ENCODE peak calls at places on chromosomes 6 and 20, in five cellular contexts. One of them, this sample, is unnamed.
A peak's percentile ranks its signal among the peaks of the same experiment; 100 is the strongest.

GRCh38 chr6:55668625-55669024 is 89.6 kb upstream of the HMGCLL1 start:
- DNase-seq in gastrocnemius medialis: no peak
- DNase-seq in astrocyte of the cerebellum: peak; percentile 27
- DNase-seq in ovary: no peak
- DNase-seq in fibroblast of pulmonary artery: peak; percentile 14
- DNase-seq in this sample: no peak

GRCh38 chr20:3547906-3548305 is 77.1 kb downstream of the ATRN start:
- DNase-seq in fibroblast of pulmonary artery: no peak
- DNase-seq in astrocyte of the cerebellum: no peak
- DNase-seq in ovary: no peak
- DNase-seq in gastrocnemius medialis: no peak
- DNase-seq in this sample: no peak

GRCh38 chr6:83707829-83708545 is 914 bp downstream of the SNAP91 start:
- DNase-seq in fibroblast of pulmonary artery: peak; percentile 3
- DNase-seq in astrocyte of the cerebellum: peak; percentile 2
- DNase-seq in ovary: no peak
- DNase-seq in gastrocnemius medialis: no peak
- DNase-seq in this sample: no peak

GRCh38 chr20:58102744-58103516 is 125.5 kb downstream of the ANKRD60 start:
- DNase-seq in gastrocnemius medialis: no peak
- DNase-seq in ovary: no peak
- DNase-seq in astrocyte of the cerebellum: no peak
- DNase-seq in fibroblast of pulmonary artery: no peak
- DNase-seq in this sample: no peak

GRCh38 chr6:154508573-154509375 is 1.7 kb downstream of the CNKSR3 start:
- DNase-seq in gastrocnemius medialis: no peak
- DNase-seq in astrocyte of the cerebellum: no peak
- DNase-seq in ovary: no peak
- DNase-seq in fibroblast of pulmonary artery: no peak
- DNase-seq in this sample: no peak

GRCh38 chr6:68778356-68779020 is 143.4 kb downstream of the ADGRB3 start:
- DNase-seq in astrocyte of the cerebellum: peak; percentile 59
- DNase-seq in ovary: no peak
- DNase-seq in gastrocnemius medialis: no peak
- DNase-seq in fibroblast of pulmonary artery: peak; percentile 78
- DNase-seq in this sample: no peak

GRCh38 chr6:89637960-89638319 is 607 bp downstream of the LYRM2 start:
- DNase-seq in ovary: no peak
- DNase-seq in fibroblast of pulmonary artery: no peak
- DNase-seq in gastrocnemius medialis: no peak
- DNase-seq in astrocyte of the cerebellum: no peak
- DNase-seq in this sample: no peak

GRCh38 chr6:67875877-67876383 is 759.2 kb upstream of the ADGRB3 start:
- DNase-seq in gastrocnemius medialis: no peak
- DNase-seq in astrocyte of the cerebellum: no peak
- DNase-seq in fibroblast of pulmonary artery: peak; percentile 5
- DNase-seq in ovary: no peak
- DNase-seq in this sample: no peak

GRCh38 chr20:8722277-8722928 is 346.5 kb upstream of the PLCB4 start:
- DNase-seq in astrocyte of the cerebellum: peak; percentile 59
- DNase-seq in fibroblast of pulmonary artery: peak; percentile 87
- DNase-seq in ovary: no peak
- DNase-seq in gastrocnemius medialis: no peak
- DNase-seq in this sample: no peak

GRCh38 chr20:61271273-61272221 is 19.5 kb downstream of the CDH4 start:
- DNase-seq in gastrocnemius medialis: no peak
- DNase-seq in ovary: no peak
- DNase-seq in fibroblast of pulmonary artery: no peak
- DNase-seq in astrocyte of the cerebellum: no peak
- DNase-seq in this sample: no peak

GRCh38 chr20:33262658-33263065 is 20.4 kb upstream of the BPIFB1 start:
- DNase-seq in fibroblast of pulmonary artery: peak; percentile 65
- DNase-seq in astrocyte of the cerebellum: peak; percentile 12
- DNase-seq in ovary: no peak
- DNase-seq in gastrocnemius medialis: no peak
- DNase-seq in this sample: no peak

GRCh38 chr6:156886409-156886808 is 109.2 kb downstream of the ARID1B start:
- DNase-seq in ovary: no peak
- DNase-seq in astrocyte of the cerebellum: no peak
- DNase-seq in gastrocnemius medialis: no peak
- DNase-seq in fibroblast of pulmonary artery: peak; percentile 54
- DNase-seq in this sample: no peak

GRCh38 chr20:38698541-38698940 is 25.7 kb upstream of the SLC32A1 start:
- DNase-seq in ovary: no peak
- DNase-seq in fibroblast of pulmonary artery: no peak
- DNase-seq in astrocyte of the cerebellum: no peak
- DNase-seq in gastrocnemius medialis: no peak
- DNase-seq in this sample: no peak

GRCh38 chr6:90350689-90351554 is 54.3 kb upstream of the BACH2 start:
- DNase-seq in gastrocnemius medialis: no peak
- DNase-seq in fibroblast of pulmonary artery: no peak
- DNase-seq in astrocyte of the cerebellum: no peak
- DNase-seq in ovary: no peak
- DNase-seq in this sample: no peak

GRCh38 chr20:45751714-45752113 is 29.6 kb downstream of the SPINT4 start:
- DNase-seq in astrocyte of the cerebellum: no peak
- DNase-seq in ovary: no peak
- DNase-seq in fibroblast of pulmonary artery: no peak
- DNase-seq in gastrocnemius medialis: no peak
- DNase-seq in this sample: no peak

GRCh38 chr20:19934792-19935491 is 82.2 kb upstream of the NAA20 start:
- DNase-seq in fibroblast of pulmonary artery: no peak
- DNase-seq in ovary: no peak
- DNase-seq in gastrocnemius medialis: peak; percentile 61
- DNase-seq in astrocyte of the cerebellum: no peak
- DNase-seq in this sample: no peak

GRCh38 chr20:57651977-57652864 is 32.0 kb upstream of the ZBP1 start:
- DNase-seq in ovary: peak; percentile 6
- DNase-seq in gastrocnemius medialis: no peak
- DNase-seq in astrocyte of the cerebellum: no peak
- DNase-seq in fibroblast of pulmonary artery: no peak
- DNase-seq in this sample: no peak

GRCh38 chr6:112485813-112486212 is 138.7 kb downstream of the RFPL4B start:
- DNase-seq in gastrocnemius medialis: no peak
- DNase-seq in astrocyte of the cerebellum: no peak
- DNase-seq in ovary: no peak
- DNase-seq in fibroblast of pulmonary artery: peak; percentile 58
- DNase-seq in this sample: no peak

GRCh38 chr6:104580452-104580851 is 279.3 kb downstream of the HACE1 start:
- DNase-seq in gastrocnemius medialis: no peak
- DNase-seq in fibroblast of pulmonary artery: peak; percentile 66
- DNase-seq in astrocyte of the cerebellum: no peak
- DNase-seq in ovary: no peak
- DNase-seq in this sample: no peak

GRCh38 chr6:40710626-40711354 is 123.6 kb upstream of the LRFN2 start:
- DNase-seq in ovary: no peak
- DNase-seq in gastrocnemius medialis: no peak
- DNase-seq in fibroblast of pulmonary artery: no peak
- DNase-seq in astrocyte of the cerebellum: no peak
- DNase-seq in this sample: no peak

GRCh38 chr20:50192364-50193168 is 1.9 kb downstream of the CEBPB start:
- DNase-seq in gastrocnemius medialis: peak; percentile 77
- DNase-seq in fibroblast of pulmonary artery: peak; percentile 91
- DNase-seq in astrocyte of the cerebellum: peak; percentile 74
- DNase-seq in ovary: peak; percentile 85
- DNase-seq in this sample: peak; percentile 70

GRCh38 chr20:63176448-63177133 is 39.3 kb downstream of the YTHDF1 start:
- DNase-seq in astrocyte of the cerebellum: no peak
- DNase-seq in fibroblast of pulmonary artery: no peak
- DNase-seq in ovary: no peak
- DNase-seq in gastrocnemius medialis: no peak
- DNase-seq in this sample: no peak
- H3K4me3 ChIP-seq in astrocyte of the cerebellum: no peak overlapping the region
- H3K4me3 ChIP-seq in fibroblast of pulmonary artery: no peak overlapping the region
- H3K4me3 ChIP-seq in ovary: no peak overlapping the region
- H3K4me3 ChIP-seq in gastrocnemius medialis: no peak overlapping the region
- H3K4me3 ChIP-seq in this sample: no peak overlapping the region

DNA sequence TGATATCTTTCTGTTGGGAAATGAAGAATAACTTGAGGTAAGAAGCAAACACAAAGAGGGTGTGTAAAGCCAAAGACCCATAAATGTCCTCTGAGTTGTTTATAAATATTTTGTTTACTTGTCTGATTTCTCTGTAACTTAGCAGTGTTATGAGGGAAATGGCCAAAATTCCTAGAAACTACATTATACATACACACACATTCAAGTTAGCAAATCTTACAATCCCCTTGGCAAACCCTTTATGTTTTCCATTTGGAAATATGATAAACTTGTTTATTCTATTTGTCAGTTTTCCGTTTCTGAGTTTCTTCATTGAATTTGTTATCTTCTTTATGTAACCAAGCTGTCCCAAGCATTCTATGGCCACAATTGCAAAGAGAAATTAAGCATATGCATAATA is 81.4 kb upstream of the TCF21 start:
- DNase-seq in ovary: no peak
- DNase-seq in fibroblast of pulmonary artery: peak; percentile 73
- DNase-seq in astrocyte of the cerebellum: no peak
- DNase-seq in gastrocnemius medialis: no peak
- DNase-seq in this sample: no peak
- TF ChIP-seq CTCF in ovary: no peak
- TF ChIP-seq CTCF in fibroblast of pulmonary artery: no peak
- TF ChIP-seq CTCF in astrocyte of the cerebellum: no peak
- TF ChIP-seq CTCF in gastrocnemius medialis: no peak
- TF ChIP-seq CTCF in this sample: no peak

GRCh38 chr6:113635222-113635970 is 221.7 kb upstream of the MARCKS start:
- DNase-seq in gastrocnemius medialis: no peak
- DNase-seq in astrocyte of the cerebellum: no peak
- DNase-seq in fibroblast of pulmonary artery: no peak
- DNase-seq in ovary: no peak
- DNase-seq in this sample: no peak
- H3K4me3 ChIP-seq in gastrocnemius medialis: no peak overlapping the region
- H3K4me3 ChIP-seq in astrocyte of the cerebellum: no peak overlapping the region
- H3K4me3 ChIP-seq in fibroblast of pulmonary artery: no peak overlapping the region
- H3K4me3 ChIP-seq in ovary: no peak overlapping the region
- H3K4me3 ChIP-seq in this sample: no peak overlapping the region

DNA sequence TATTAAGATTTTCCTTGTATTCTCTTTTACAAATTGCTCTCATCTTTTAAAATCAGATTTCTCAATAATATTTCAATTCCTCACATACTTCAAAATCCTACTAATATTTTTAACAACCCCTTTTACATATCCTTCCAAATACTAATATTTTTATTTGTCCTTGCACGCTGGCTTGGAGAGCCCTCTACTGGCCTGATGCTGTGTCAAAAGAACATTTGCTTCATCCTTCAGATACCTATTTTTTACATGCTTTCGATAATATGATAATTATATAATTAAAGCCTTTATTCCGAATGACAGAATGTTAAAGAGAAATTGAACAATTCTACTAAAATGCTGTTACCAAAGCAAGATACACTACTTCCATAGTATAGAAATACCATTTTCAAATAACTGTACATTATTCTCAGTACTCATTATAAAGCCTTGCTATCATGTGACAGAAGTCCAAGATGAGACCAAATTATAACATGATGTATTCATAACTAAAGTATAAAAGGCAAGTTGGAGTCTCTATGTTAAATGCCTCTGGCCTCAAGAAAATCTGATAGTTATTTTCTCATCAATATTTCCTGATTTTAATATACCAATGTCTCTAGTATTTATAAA is 39.0 kb upstream of the PLN start:
- DNase-seq in astrocyte of the cerebellum: peak; percentile 33
- DNase-seq in fibroblast of pulmonary artery: peak; percentile 63
- DNase-seq in gastrocnemius medialis: no peak
- DNase-seq in ovary: no peak
- DNase-seq in this sample: no peak
- TF ChIP-seq CTCF in astrocyte of the cerebellum: peak; percentile 83
- TF ChIP-seq CTCF in fibroblast of pulmonary artery: peak; percentile 85
- TF ChIP-seq CTCF in gastrocnemius medialis: peak; percentile 59
- TF ChIP-seq CTCF in ovary: no peak
- TF ChIP-seq CTCF in this sample: peak; percentile 48

DNA sequence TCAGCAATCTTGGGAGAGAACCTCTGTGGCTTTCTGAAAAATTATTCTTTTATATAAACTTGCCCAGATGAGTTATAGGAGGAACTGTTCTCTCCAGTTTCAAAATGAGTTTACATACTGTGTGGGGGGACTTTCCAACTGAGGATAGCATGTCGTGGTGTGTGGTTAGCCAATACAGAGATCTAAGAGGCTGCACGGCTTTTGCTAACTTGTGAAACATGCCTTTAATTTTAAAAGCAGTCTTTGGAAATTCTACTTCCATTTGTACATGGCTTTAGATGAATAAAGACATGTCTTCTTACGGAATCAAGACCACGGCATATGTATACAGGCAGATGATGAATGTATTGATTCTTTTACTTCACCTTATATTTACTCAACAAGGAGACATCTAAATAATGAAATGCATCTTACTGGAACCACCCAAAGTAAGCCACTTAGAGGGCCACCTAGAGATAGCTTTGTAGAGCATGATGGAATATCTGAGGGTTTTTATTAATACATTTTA is 39.8 kb downstream of the HIVEP1 start:
- DNase-seq in ovary: no peak
- DNase-seq in gastrocnemius medialis: no peak
- DNase-seq in fibroblast of pulmonary artery: no peak
- DNase-seq in astrocyte of the cerebellum: peak; percentile 49
- DNase-seq in this sample: peak; percentile 36
- H3K4me3 ChIP-seq in ovary: no peak overlapping the region
- H3K4me3 ChIP-seq in gastrocnemius medialis: no peak overlapping the region
- H3K4me3 ChIP-seq in fibroblast of pulmonary artery: no peak overlapping the region
- H3K4me3 ChIP-seq in astrocyte of the cerebellum: no peak overlapping the region
- H3K4me3 ChIP-seq in this sample: no peak overlapping the region

GRCh38 chr20:63767886-63768285 is 28.3 kb downstream of the SLC2A4RG start:
- DNase-seq in ovary: no peak
- DNase-seq in astrocyte of the cerebellum: no peak
- DNase-seq in fibroblast of pulmonary artery: no peak
- DNase-seq in gastrocnemius medialis: no peak
- DNase-seq in this sample: no peak
- TF ChIP-seq CTCF in ovary: no peak
- TF ChIP-seq CTCF in astrocyte of the cerebellum: no peak
- TF ChIP-seq CTCF in fibroblast of pulmonary artery: no peak
- TF ChIP-seq CTCF in gastrocnemius medialis: no peak
- TF ChIP-seq CTCF in this sample: no peak

GRCh38 chr6:32953775-32954174 is 878 bp upstream of the HLA-DMA start:
- DNase-seq in ovary: no peak
- DNase-seq in astrocyte of the cerebellum: no peak
- DNase-seq in fibroblast of pulmonary artery: no peak
- DNase-seq in gastrocnemius medialis: no peak
- DNase-seq in this sample: no peak

GRCh38 chr6:32954212-32954745 is 1.4 kb upstream of the HLA-DMA start:
- DNase-seq in ovary: no peak
- DNase-seq in gastrocnemius medialis: no peak
- DNase-seq in fibroblast of pulmonary artery: no peak
- DNase-seq in astrocyte of the cerebellum: no peak
- DNase-seq in this sample: no peak

GRCh38 chr6:32950449-32950848 is 2.4 kb downstream of the HLA-DMA start:
- DNase-seq in fibroblast of pulmonary artery: no peak
- DNase-seq in gastrocnemius medialis: no peak
- DNase-seq in ovary: no peak
- DNase-seq in astrocyte of the cerebellum: no peak
- DNase-seq in this sample: no peak

GRCh38 chr6:32954983-32955802 is 2.3 kb upstream of the HLA-DMA start:
- DNase-seq in astrocyte of the cerebellum: no peak
- DNase-seq in gastrocnemius medialis: no peak
- DNase-seq in ovary: no peak
- DNase-seq in fibroblast of pulmonary artery: peak; percentile 30
- DNase-seq in this sample: no peak

GRCh38 chr6:32952817-32953739 is at the start of gene HLA-DMA:
- DNase-seq in ovary: peak; percentile 26
- DNase-seq in astrocyte of the cerebellum: peak; percentile 81
- DNase-seq in fibroblast of pulmonary artery: peak; percentile 96
- DNase-seq in gastrocnemius medialis: peak; percentile 81
- DNase-seq in this sample: peak; percentile 93
- H3K4me3 ChIP-seq in ovary: no peak within 1 kb of the TSS
- H3K4me3 ChIP-seq in astrocyte of the cerebellum: no peak within 1 kb of the TSS
- H3K4me3 ChIP-seq in fibroblast of pulmonary artery: no peak within 1 kb of the TSS
- H3K4me3 ChIP-seq in gastrocnemius medialis: peak within 1 kb of the TSS; percentile 44
- H3K4me3 ChIP-seq in this sample: no peak within 1 kb of the TSS

GRCh38 chr6:132247381-132248159 is 153.7 kb downstream of the MOXD1 start:
- DNase-seq in fibroblast of pulmonary artery: no peak
- DNase-seq in gastrocnemius medialis: no peak
- DNase-seq in ovary: no peak
- DNase-seq in astrocyte of the cerebellum: no peak
- DNase-seq in this sample: no peak
- TF ChIP-seq CTCF in fibroblast of pulmonary artery: peak; percentile 8
- TF ChIP-seq CTCF in gastrocnemius medialis: no peak
- TF ChIP-seq CTCF in ovary: no peak
- TF ChIP-seq CTCF in astrocyte of the cerebellum: peak; percentile 3
- TF ChIP-seq CTCF in this sample: no peak